ENCODE peak calls at places on chromosomes 7 and 10, in ten cellular contexts. One of them, this sample, is unnamed.

GRCh38 chr7:108120943-108121342 is 9.2 kb downstream of the LAMB4 start:
- DNase-seq in Panc1: no peak
- DNase-seq in tibial artery: no peak
- DNase-seq in tibial nerve: no peak
- DNase-seq in thoracic aorta: no peak
- DNase-seq in foreskin keratinocyte: no peak
- DNase-seq in astrocyte: no peak
- DNase-seq in lower lobe of right lung: no peak
- DNase-seq in brain microvascular endothelial cell: no peak
- DNase-seq in stomach: no peak
- DNase-seq in this sample: no peak

GRCh38 chr7:37032258-37032601 is 307.9 kb upstream of the AOAH start:
- DNase-seq in Panc1: no peak
- DNase-seq in tibial artery: no peak
- DNase-seq in tibial nerve: no peak
- DNase-seq in thoracic aorta: no peak
- DNase-seq in foreskin keratinocyte: no peak
- DNase-seq in astrocyte: no peak
- DNase-seq in lower lobe of right lung: no peak
- DNase-seq in brain microvascular endothelial cell: no peak
- DNase-seq in stomach: no peak
- DNase-seq in this sample: no peak

GRCh38 chr10:58335306-58336005 is 650 bp downstream of the UBE2D1 start:
- DNase-seq in Panc1: peak; percentile 30
- DNase-seq in tibial artery: peak; percentile 66
- DNase-seq in tibial nerve: peak; percentile 13
- DNase-seq in thoracic aorta: no peak
- DNase-seq in foreskin keratinocyte: peak; percentile 54
- DNase-seq in astrocyte: peak; percentile 32
- DNase-seq in lower lobe of right lung: peak; percentile 59
- DNase-seq in brain microvascular endothelial cell: peak; percentile 20
- DNase-seq in stomach: peak; percentile 26
- DNase-seq in this sample: no peak

GRCh38 chr10:78333362-78334143 is 299.9 kb downstream of the RPS24 start:
- DNase-seq in Panc1: no peak
- DNase-seq in tibial artery: peak; percentile 62
- DNase-seq in tibial nerve: no peak
- DNase-seq in thoracic aorta: no peak
- DNase-seq in foreskin keratinocyte: no peak
- DNase-seq in astrocyte: no peak
- DNase-seq in lower lobe of right lung: no peak
- DNase-seq in brain microvascular endothelial cell: no peak
- DNase-seq in stomach: no peak
- DNase-seq in this sample: no peak

GRCh38 chr7:155380986-155381851 is 76.7 kb upstream of the EN2 start:
- DNase-seq in Panc1: no peak
- DNase-seq in tibial artery: no peak
- DNase-seq in tibial nerve: no peak
- DNase-seq in thoracic aorta: no peak
- DNase-seq in foreskin keratinocyte: no peak
- DNase-seq in astrocyte: no peak
- DNase-seq in lower lobe of right lung: no peak
- DNase-seq in brain microvascular endothelial cell: no peak
- DNase-seq in stomach: no peak
- DNase-seq in this sample: no peak

GRCh38 chr7:142873281-142873784 is 12.2 kb downstream of the TRPV6 start:
- DNase-seq in Panc1: no peak
- DNase-seq in tibial artery: no peak
- DNase-seq in tibial nerve: no peak
- DNase-seq in thoracic aorta: no peak
- DNase-seq in foreskin keratinocyte: no peak
- DNase-seq in astrocyte: no peak
- DNase-seq in lower lobe of right lung: no peak
- DNase-seq in brain microvascular endothelial cell: peak; percentile 7
- DNase-seq in stomach: peak; percentile 50
- DNase-seq in this sample: no peak

GRCh38 chr7:111990597-111990996 is 215.6 kb downstream of the DOCK4 start:
- DNase-seq in Panc1: no peak
- DNase-seq in tibial artery: no peak
- DNase-seq in tibial nerve: no peak
- DNase-seq in thoracic aorta: no peak
- DNase-seq in foreskin keratinocyte: no peak
- DNase-seq in astrocyte: no peak
- DNase-seq in lower lobe of right lung: no peak
- DNase-seq in brain microvascular endothelial cell: no peak
- DNase-seq in stomach: no peak
- DNase-seq in this sample: no peak

GRCh38 chr7:120856621-120857352 is 1.2 kb downstream of the TSPAN12 start:
- DNase-seq in Panc1: no peak
- DNase-seq in tibial artery: no peak
- DNase-seq in tibial nerve: no peak
- DNase-seq in thoracic aorta: no peak
- DNase-seq in foreskin keratinocyte: no peak
- DNase-seq in astrocyte: peak; percentile 5
- DNase-seq in lower lobe of right lung: peak; percentile 48
- DNase-seq in brain microvascular endothelial cell: peak; percentile 24
- DNase-seq in stomach: no peak
- DNase-seq in this sample: no peak

GRCh38 chr7:112596981-112597380 is 116.2 kb downstream of the LSMEM1 start:
- DNase-seq in Panc1: no peak
- DNase-seq in tibial artery: no peak
- DNase-seq in tibial nerve: no peak
- DNase-seq in thoracic aorta: no peak
- DNase-seq in foreskin keratinocyte: no peak
- DNase-seq in astrocyte: peak; percentile 6
- DNase-seq in lower lobe of right lung: no peak
- DNase-seq in brain microvascular endothelial cell: no peak
- DNase-seq in stomach: no peak
- DNase-seq in this sample: no peak

GRCh38 chr10:10831085-10831484 is 186.6 kb upstream of the CELF2 start:
- DNase-seq in Panc1: peak; percentile 7
- DNase-seq in tibial artery: peak; percentile 86
- DNase-seq in tibial nerve: peak; percentile 25
- DNase-seq in thoracic aorta: peak; percentile 81
- DNase-seq in foreskin keratinocyte: peak; percentile 79
- DNase-seq in astrocyte: peak; percentile 86
- DNase-seq in lower lobe of right lung: peak; percentile 72
- DNase-seq in brain microvascular endothelial cell: peak; percentile 85
- DNase-seq in stomach: no peak
- DNase-seq in this sample: peak; percentile 30

GRCh38 chr10:89327803-89328441 is at the start of gene IFIT3:
- DNase-seq in Panc1: peak; percentile 64
- DNase-seq in tibial artery: peak; percentile 86
- DNase-seq in tibial nerve: peak; percentile 71
- DNase-seq in thoracic aorta: no peak
- DNase-seq in foreskin keratinocyte: peak; percentile 57
- DNase-seq in astrocyte: peak; percentile 95
- DNase-seq in lower lobe of right lung: peak; percentile 53
- DNase-seq in brain microvascular endothelial cell: peak; percentile 91
- DNase-seq in stomach: peak; percentile 35
- DNase-seq in this sample: peak; percentile 91

GRCh38 chr7:4479367-4480039 is 202.6 kb upstream of the FOXK1 start:
- DNase-seq in Panc1: peak; percentile 18
- DNase-seq in tibial artery: no peak
- DNase-seq in tibial nerve: no peak
- DNase-seq in thoracic aorta: no peak
- DNase-seq in foreskin keratinocyte: peak; percentile 15
- DNase-seq in astrocyte: peak; percentile 33
- DNase-seq in lower lobe of right lung: no peak
- DNase-seq in brain microvascular endothelial cell: peak; percentile 63
- DNase-seq in stomach: no peak
- DNase-seq in this sample: no peak

DNA sequence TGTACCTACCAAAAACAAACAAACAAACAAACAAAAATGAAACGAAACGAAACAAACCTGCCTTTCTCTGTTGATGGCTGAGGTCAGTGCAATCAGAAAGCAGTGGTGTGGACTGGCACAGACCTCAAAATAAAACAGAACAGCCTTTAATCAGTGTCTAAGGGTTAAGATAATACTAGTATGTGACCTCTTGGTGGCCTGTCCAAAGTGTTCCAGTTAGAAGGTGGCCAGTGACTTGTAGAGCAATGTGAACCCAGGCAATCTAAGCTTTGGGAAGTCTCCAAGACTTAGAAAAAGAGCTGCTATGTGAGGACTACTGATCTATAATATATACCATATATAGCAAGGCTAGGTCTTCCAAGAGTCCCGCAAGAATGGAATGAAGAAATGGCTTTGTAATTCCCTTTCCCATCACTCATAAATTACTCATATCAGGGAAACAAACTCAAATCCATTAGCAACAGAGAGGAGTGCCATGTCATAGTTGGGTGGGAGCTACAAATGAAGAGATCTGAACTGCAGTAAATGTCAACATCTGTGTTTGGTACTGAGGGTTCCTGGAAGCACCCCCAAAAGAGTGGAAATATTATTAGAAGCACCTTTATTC is 28.1 kb downstream of the ABLIM1 start:
- DNase-seq in Panc1: no peak
- DNase-seq in tibial artery: no peak
- DNase-seq in tibial nerve: no peak
- DNase-seq in thoracic aorta: no peak
- DNase-seq in foreskin keratinocyte: no peak
- DNase-seq in astrocyte: no peak
- DNase-seq in lower lobe of right lung: no peak
- DNase-seq in brain microvascular endothelial cell: no peak
- DNase-seq in stomach: no peak
- DNase-seq in this sample: no peak
- H3K27me3 ChIP-seq in Panc1: no peaks in the 10 kb centered on the region
- H3K27me3 ChIP-seq in tibial artery: no peaks in the 10 kb centered on the region
- H3K27me3 ChIP-seq in tibial nerve: no peaks in the 10 kb centered on the region
- H3K27me3 ChIP-seq in thoracic aorta: no peaks in the 10 kb centered on the region
- H3K27me3 ChIP-seq in foreskin keratinocyte: no peaks in the 10 kb centered on the region
- H3K27me3 ChIP-seq in astrocyte: peaks cover 7% of the 10 kb centered on the region
- H3K27me3 ChIP-seq in lower lobe of right lung: peaks cover 9% of the 10 kb centered on the region
- H3K27me3 ChIP-seq in brain microvascular endothelial cell: no peaks in the 10 kb centered on the region
- H3K27me3 ChIP-seq in stomach: peaks cover 3% of the 10 kb centered on the region
- H3K27me3 ChIP-seq in this sample: no peaks in the 10 kb centered on the region

GRCh38 chr7:46283852-46284251 is 362.8 kb upstream of the IGFBP3 start:
- DNase-seq in Panc1: no peak
- DNase-seq in tibial artery: no peak
- DNase-seq in tibial nerve: no peak
- DNase-seq in thoracic aorta: no peak
- DNase-seq in foreskin keratinocyte: no peak
- DNase-seq in astrocyte: no peak
- DNase-seq in lower lobe of right lung: no peak
- DNase-seq in brain microvascular endothelial cell: no peak
- DNase-seq in stomach: no peak
- DNase-seq in this sample: no peak
- H3K27ac ChIP-seq in Panc1: no peak overlapping the region
- H3K27ac ChIP-seq in tibial artery: no peak overlapping the region
- H3K27ac ChIP-seq in tibial nerve: no peak overlapping the region
- H3K27ac ChIP-seq in thoracic aorta: peak overlapping the region; percentile 5
- H3K27ac ChIP-seq in foreskin keratinocyte: no peak overlapping the region
- H3K27ac ChIP-seq in astrocyte: no peak overlapping the region
- H3K27ac ChIP-seq in lower lobe of right lung: no peak overlapping the region
- H3K27ac ChIP-seq in brain microvascular endothelial cell: no peak overlapping the region
- H3K27ac ChIP-seq in stomach: no peak overlapping the region
- H3K27ac ChIP-seq in this sample: no peak overlapping the region

GRCh38 chr10:86798030-86798429 is 41.6 kb downstream of the BMPR1A start:
- DNase-seq in Panc1: no peak
- DNase-seq in tibial artery: no peak
- DNase-seq in tibial nerve: no peak
- DNase-seq in thoracic aorta: no peak
- DNase-seq in foreskin keratinocyte: no peak
- DNase-seq in astrocyte: peak; percentile 45
- DNase-seq in lower lobe of right lung: no peak
- DNase-seq in brain microvascular endothelial cell: no peak
- DNase-seq in stomach: no peak
- DNase-seq in this sample: no peak

GRCh38 chr10:86801995-86802394 is 45.6 kb downstream of the BMPR1A start:
- DNase-seq in Panc1: no peak
- DNase-seq in tibial artery: no peak
- DNase-seq in tibial nerve: no peak
- DNase-seq in thoracic aorta: no peak
- DNase-seq in foreskin keratinocyte: no peak
- DNase-seq in astrocyte: no peak
- DNase-seq in lower lobe of right lung: no peak
- DNase-seq in brain microvascular endothelial cell: no peak
- DNase-seq in stomach: no peak
- DNase-seq in this sample: no peak

GRCh38 chr10:86798636-86799035 is 42.2 kb downstream of the BMPR1A start:
- DNase-seq in Panc1: no peak
- DNase-seq in tibial artery: no peak
- DNase-seq in tibial nerve: no peak
- DNase-seq in thoracic aorta: no peak
- DNase-seq in foreskin keratinocyte: no peak
- DNase-seq in astrocyte: no peak
- DNase-seq in lower lobe of right lung: no peak
- DNase-seq in brain microvascular endothelial cell: no peak
- DNase-seq in stomach: no peak
- DNase-seq in this sample: no peak

GRCh38 chr10:86802709-86803108 is 46.3 kb downstream of the BMPR1A start:
- DNase-seq in Panc1: no peak
- DNase-seq in tibial artery: no peak
- DNase-seq in tibial nerve: no peak
- DNase-seq in thoracic aorta: no peak
- DNase-seq in foreskin keratinocyte: no peak
- DNase-seq in astrocyte: no peak
- DNase-seq in lower lobe of right lung: no peak
- DNase-seq in brain microvascular endothelial cell: no peak
- DNase-seq in stomach: no peak
- DNase-seq in this sample: no peak

DNA sequence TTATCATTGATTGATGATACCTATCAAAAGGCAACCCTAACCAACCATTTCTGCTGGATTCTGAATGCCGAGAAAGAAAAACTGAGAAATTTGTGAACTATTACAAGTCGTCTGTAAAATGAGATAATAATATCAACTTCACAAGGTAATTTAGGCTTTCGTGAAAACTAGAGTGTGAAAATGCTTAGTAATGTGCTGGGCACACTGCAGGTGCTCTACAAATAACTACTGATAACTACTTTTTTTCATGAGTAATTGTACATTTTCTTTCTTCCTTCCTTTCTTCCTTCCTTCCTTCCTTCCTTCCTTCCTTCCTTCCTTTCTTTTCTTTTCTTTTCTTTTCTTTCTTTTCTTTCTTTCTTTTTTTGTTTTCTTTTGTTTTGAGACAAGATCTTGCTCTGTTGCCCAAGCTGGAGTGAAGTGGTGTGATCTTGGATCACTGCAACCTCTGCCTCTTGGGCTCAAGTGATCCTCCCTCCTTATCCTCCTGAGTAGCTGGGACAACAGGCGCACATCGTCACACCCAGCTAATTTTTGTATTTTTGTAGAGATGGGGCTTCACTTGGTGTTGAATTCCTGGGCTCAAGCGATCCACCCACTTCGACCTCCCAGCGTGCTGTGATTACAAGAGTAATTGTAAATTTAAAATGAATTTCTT is 42.9 kb downstream of the BMPR1A start:
- DNase-seq in Panc1: no peak
- DNase-seq in tibial artery: no peak
- DNase-seq in tibial nerve: no peak
- DNase-seq in thoracic aorta: no peak
- DNase-seq in foreskin keratinocyte: no peak
- DNase-seq in astrocyte: no peak
- DNase-seq in lower lobe of right lung: no peak
- DNase-seq in brain microvascular endothelial cell: no peak
- DNase-seq in stomach: no peak
- DNase-seq in this sample: no peak
- TF ChIP-seq CTCF in Panc1: no peak
- TF ChIP-seq CTCF in tibial artery: no peak
- TF ChIP-seq CTCF in tibial nerve: no peak
- TF ChIP-seq CTCF in thoracic aorta: no peak
- TF ChIP-seq CTCF in foreskin keratinocyte: no peak
- TF ChIP-seq CTCF in astrocyte: no peak
- TF ChIP-seq CTCF in lower lobe of right lung: no peak
- TF ChIP-seq CTCF in brain microvascular endothelial cell: no peak
- TF ChIP-seq CTCF in stomach: no peak
- TF ChIP-seq CTCF in this sample: no peak

GRCh38 chr10:22346087-22346661 is 878 bp downstream of the SPAG6 start:
- DNase-seq in Panc1: no peak
- DNase-seq in tibial artery: no peak
- DNase-seq in tibial nerve: no peak
- DNase-seq in thoracic aorta: no peak
- DNase-seq in foreskin keratinocyte: no peak
- DNase-seq in astrocyte: no peak
- DNase-seq in lower lobe of right lung: no peak
- DNase-seq in brain microvascular endothelial cell: no peak
- DNase-seq in stomach: no peak
- DNase-seq in this sample: no peak
- H3K27me3 ChIP-seq in Panc1: peaks cover 26% of the 10 kb centered on the region
- H3K27me3 ChIP-seq in tibial artery: peaks cover 66% of the 10 kb centered on the region
- H3K27me3 ChIP-seq in tibial nerve: peaks cover 63% of the 10 kb centered on the region
- H3K27me3 ChIP-seq in thoracic aorta: peaks cover 48% of the 10 kb centered on the region
- H3K27me3 ChIP-seq in foreskin keratinocyte: peaks cover 95% of the 10 kb centered on the region
- H3K27me3 ChIP-seq in astrocyte: peaks cover 68% of the 10 kb centered on the region
- H3K27me3 ChIP-seq in lower lobe of right lung: peaks cover 82% of the 10 kb centered on the region
- H3K27me3 ChIP-seq in brain microvascular endothelial cell: peaks cover 60% of the 10 kb centered on the region
- H3K27me3 ChIP-seq in stomach: peaks cover 52% of the 10 kb centered on the region
- H3K27me3 ChIP-seq in this sample: peaks cover 57% of the 10 kb centered on the region

This sample was measured in AG04450.